ENCODE peak calls at places on chromosomes 16 and 17, in nine cellular contexts. M, W, H, Z, C, E, P, X and O are unnamed samples.

GRCh38 chr16:3095869-3096268 is 3.2 kb downstream of the ZSCAN10 start:
- DNase-seq in M (peak; percentile 18), W (no peak), H (no peak), Z (no peak), C (no peak), E (peak; percentile 48), P (peak; percentile 82), X (peak; percentile 52), O (no peak)

GRCh38 chr16:14409563-14409962 is 220.5 kb downstream of the PARN start:
- DNase-seq in M (no peak), W (no peak), H (peak; percentile 51), Z (no peak), C (no peak), E (no peak), P (peak; percentile 59), X (no peak), O (no peak)

GRCh38 chr17:80380068-80381061 is 34.6 kb upstream of the ENDOV start:
- DNase-seq in M (no peak), W (no peak), H (no peak), Z (no peak), C (no peak), E (no peak), P (no peak), X (no peak), O (no peak)

GRCh38 chr16:58222532-58223316 is 24.8 kb upstream of the CSNK2A2 start:
- DNase-seq in M (no peak), W (no peak), H (no peak), Z (no peak), C (no peak), E (peak; percentile 91), P (no peak), X (no peak), O (no peak)

GRCh38 chr17:3719265-3719664 is 4.4 kb upstream of the HASPIN start:
- DNase-seq in M (no peak), W (no peak), H (no peak), Z (no peak), C (no peak), E (no peak), P (no peak), X (no peak), O (no peak)

GRCh38 chr16:89827383-89828198 is 684 bp upstream of the SPIRE2 start:
- DNase-seq in M (no peak), W (peak; percentile 74), H (no peak), Z (peak; percentile 58), C (peak; percentile 35), E (peak; percentile 85), P (peak; percentile 65), X (no peak), O (peak; percentile 50)

GRCh38 chr16:29852654-29853053 is 10.4 kb downstream of the CDIPT start:
- DNase-seq in M (no peak), W (no peak), H (no peak), Z (no peak), C (peak; percentile 46), E (no peak), P (no peak), X (no peak), O (no peak)

GRCh38 chr17:58329035-58329807 is 626 bp upstream of the TSPOAP1 start:
- DNase-seq in M (no peak), W (peak; percentile 46), H (no peak), Z (no peak), C (no peak), E (no peak), P (peak; percentile 83), X (peak; percentile 39), O (peak; percentile 56)

GRCh38 chr17:78484300-78485159 is 92.7 kb downstream of the DNAH17 start:
- DNase-seq in M (peak; percentile 25), W (peak; percentile 69), H (no peak), Z (peak; percentile 51), C (no peak), E (no peak), P (peak; percentile 61), X (peak; percentile 39), O (no peak)

GRCh38 chr16:69741951-69742904 is 12.5 kb downstream of the NOB1 start:
- DNase-seq in M (no peak), W (no peak), H (no peak), Z (no peak), C (peak; percentile 80), E (peak; percentile 91), P (peak; percentile 91), X (no peak), O (peak; percentile 67)

GRCh38 chr17:75941442-75941819 is 589 bp upstream of the FBF1 start:
- DNase-seq in M (no peak), W (no peak), H (no peak), Z (no peak), C (no peak), E (no peak), P (peak; percentile 46), X (no peak), O (no peak)

GRCh38 chr16:83510906-83511305 is 296.9 kb upstream of the HSBP1 start:
- DNase-seq in M (no peak), W (no peak), H (no peak), Z (no peak), C (no peak), E (no peak), P (no peak), X (no peak), O (no peak)

GRCh38 chr16:3481696-3482658 is 13.3 kb downstream of the C16orf90 start:
- DNase-seq in M (no peak), W (no peak), H (no peak), Z (no peak), C (no peak), E (no peak), P (no peak), X (no peak), O (no peak)

GRCh38 chr17:65794572-65794971 is 233.1 kb upstream of the AXIN2 start:
- DNase-seq in M (no peak), W (peak; percentile 45), H (no peak), Z (no peak), C (no peak), E (no peak), P (no peak), X (no peak), O (no peak)

GRCh38 chr16:13426279-13426678 is 493.7 kb upstream of the ERCC4 start:
- DNase-seq in M (no peak), W (peak; percentile 31), H (no peak), Z (no peak), C (no peak), E (no peak), P (no peak), X (no peak), O (no peak)

GRCh38 chr16:69724981-69725479 is 1.3 kb downstream of the NQO1 start:
- DNase-seq in M (no peak), W (no peak), H (no peak), Z (no peak), C (no peak), E (no peak), P (peak; percentile 33), X (no peak), O (no peak)

GRCh38 chr17:17712268-17712924 is 31.1 kb downstream of the RAI1 start:
- DNase-seq in M (no peak), W (no peak), H (no peak), Z (no peak), C (no peak), E (no peak), P (no peak), X (no peak), O (no peak)

GRCh38 chr17:82632461-82632860 is 15.8 kb downstream of the WDR45B start:
- DNase-seq in M (no peak), W (no peak), H (no peak), Z (no peak), C (no peak), E (no peak), P (no peak), X (no peak), O (no peak)

GRCh38 chr16:66935319-66936011 is at the start of gene CES2:
- DNase-seq in M (no peak), W (no peak), H (no peak), Z (no peak), C (peak; percentile 56), E (peak; percentile 97), P (peak; percentile 91), X (no peak), O (no peak)

GRCh38 chr16:85579199-85579598 is 33.9 kb upstream of the GSE1 start:
- DNase-seq in M (no peak), W (peak; percentile 95), H (no peak), Z (peak; percentile 79), C (no peak), E (no peak), P (no peak), X (no peak), O (no peak)

DNA sequence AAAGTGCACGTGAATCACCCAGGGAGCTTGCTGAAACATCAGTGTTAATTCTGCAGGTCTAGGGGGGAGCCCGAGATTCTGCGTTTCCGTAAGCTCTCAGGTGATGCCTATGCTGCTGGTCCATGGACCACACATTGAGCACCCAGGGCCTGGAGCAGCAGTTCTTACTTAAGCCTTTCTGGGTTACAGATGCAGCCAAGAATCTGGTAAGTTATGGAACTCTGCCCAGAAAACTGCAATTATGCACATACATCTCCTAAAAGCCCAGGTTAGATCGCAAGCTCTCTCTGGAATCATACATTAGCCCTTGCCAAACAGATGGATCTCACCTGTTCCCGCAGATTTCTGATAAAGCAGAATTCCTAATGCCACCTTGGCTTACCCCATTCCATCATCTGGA is 265.9 kb upstream of the SALL1 start:
- DNase-seq in M (no peak), W (no peak), H (no peak), Z (no peak), C (no peak), E (no peak), P (no peak), X (no peak), O (no peak)
- H3K27ac ChIP-seq in M (no peak overlapping the region), W (no peak overlapping the region), H (no peak overlapping the region), Z (no peak overlapping the region), C (no peak overlapping the region), E (no peak overlapping the region), P (no peak overlapping the region), X (no peak overlapping the region), O (no peak overlapping the region)

GRCh38 chr17:63406689-63407330 is 39.3 kb downstream of the CYB561 start:
- DNase-seq in M (peak; percentile 35), W (peak; percentile 92), H (peak; percentile 35), Z (peak; percentile 82), C (peak; percentile 71), E (peak; percentile 74), P (peak; percentile 91), X (peak; percentile 19), O (peak; percentile 67)
- H3K27ac ChIP-seq in M (no peak overlapping the region), W (no peak overlapping the region), H (peak overlapping the region; percentile 60), Z (no peak overlapping the region), C (no peak overlapping the region), E (no peak overlapping the region), P (no peak overlapping the region), X (no peak overlapping the region), O (no peak overlapping the region)

GRCh38 chr16:48503779-48504178 is 106.2 kb downstream of the N4BP1 start:
- DNase-seq in M (no peak), W (no peak), H (no peak), Z (no peak), C (peak; percentile 56), E (no peak), P (peak; percentile 62), X (no peak), O (peak; percentile 38)
- H3K27ac ChIP-seq in M (no peak overlapping the region), W (no peak overlapping the region), H (no peak overlapping the region), Z (no peak overlapping the region), C (no peak overlapping the region), E (no peak overlapping the region), P (no peak overlapping the region), X (no peak overlapping the region), O (no peak overlapping the region)

DNA sequence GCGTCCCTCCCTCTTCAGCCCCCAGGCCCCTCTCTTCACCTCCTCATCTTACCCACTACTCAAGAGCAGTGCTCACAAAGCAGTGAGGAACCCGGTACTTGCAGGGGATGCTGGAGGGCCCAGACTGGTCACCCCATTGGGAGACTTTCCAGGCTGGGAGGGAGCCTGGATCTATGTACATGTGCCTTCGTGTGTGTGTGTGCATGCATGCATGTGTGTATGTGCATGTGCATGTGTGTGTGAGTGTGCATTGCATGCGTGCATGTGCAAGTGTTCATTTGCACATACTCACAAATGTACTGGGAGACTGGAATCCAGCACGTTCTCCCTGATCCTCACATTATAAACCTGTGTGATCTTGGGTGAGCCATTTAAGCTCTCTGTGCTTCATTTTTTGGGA is 696.0 kb upstream of the EEF2KMT start:
- DNase-seq in M (no peak), W (no peak), H (no peak), Z (no peak), C (no peak), E (no peak), P (no peak), X (no peak), O (no peak)
- H3K27ac ChIP-seq in M (no peak overlapping the region), W (no peak overlapping the region), H (no peak overlapping the region), Z (no peak overlapping the region), C (no peak overlapping the region), E (no peak overlapping the region), P (no peak overlapping the region), X (no peak overlapping the region), O (no peak overlapping the region)